ENCODE peak calls at places on chromosomes 5 and 9, in eight cellular contexts. H is glutamatergic neuron, I is OCI-LY7, P is endothelial cell, U is MM.1S, A is HCT116, Y is fibroblast of pulmonary artery, L is AG09309. C is an unnamed sample.

GRCh38 chr5:167244583-167244982 is 1046.9 kb upstream of the WWC1 start:
- DNase-seq in I (no peak), Y (peak), P (peak), H (peak), U (no peak), L (no peak), A (no peak), C (no peak)

GRCh38 chr5:1806199-1806598 is 5.0 kb downstream of the NDUFS6 start:
- DNase-seq in L (no peak), U (no peak), I (no peak), Y (no peak), P (no peak), H (no peak), A (no peak), C (no peak)

GRCh38 chr9:17402309-17402708 is 176.6 kb upstream of the SH3GL2 start:
- DNase-seq in L (no peak), A (no peak), P (peak), Y (peak), I (no peak), U (peak), H (no peak), C (no peak)

GRCh38 chr9:34701023-34701768 is 8.7 kb downstream of the CCL21 start:
- DNase-seq in H (peak), L (no peak), P (peak), I (peak), U (peak), Y (peak), A (peak), C (peak)

GRCh38 chr5:170265527-170265926 is 32.0 kb downstream of the LCP2 start:
- DNase-seq in A (no peak), L (no peak), Y (peak), H (no peak), I (no peak), U (no peak), P (no peak), C (peak)

GRCh38 chr5:32443145-32443540 is 1.4 kb downstream of the ZFR start:
- DNase-seq in Y (peak), U (no peak), L (no peak), I (peak), P (no peak), A (no peak), H (no peak), C (no peak)

GRCh38 chr9:134707031-134707680 is 65.6 kb downstream of the COL5A1 start:
- DNase-seq in I (no peak), L (peak), P (no peak), H (peak), U (no peak), Y (peak), A (no peak), C (peak)

GRCh38 chr9:72193478-72193881 is 44.2 kb downstream of the GDA start:
- DNase-seq in L (no peak), U (peak), H (no peak), A (no peak), Y (no peak), P (no peak), I (peak), C (no peak)

GRCh38 chr9:114371986-114372917 is 15.5 kb downstream of the AKNA start:
- DNase-seq in Y (peak), H (no peak), P (no peak), I (peak), A (no peak), L (no peak), U (peak), C (no peak)

GRCh38 chr5:128083811-128084227 is 253 bp downstream of the SLC12A2 start:
- DNase-seq in P (peak), A (no peak), U (no peak), H (no peak), Y (no peak), I (no peak), L (no peak), C (no peak)

GRCh38 chr5:160287378-160288051 is 24.8 kb downstream of the CCNJL start:
- DNase-seq in H (peak), L (no peak), Y (peak), A (no peak), P (peak), U (no peak), I (no peak), C (peak)

GRCh38 chr5:64784451-64785025 is 15.8 kb downstream of the CWC27 start:
- DNase-seq in P (peak), I (peak), L (peak), H (peak), Y (peak), U (peak), A (peak), C (peak)

GRCh38 chr5:15334551-15335302 is 165.3 kb upstream of the FBXL7 start:
- DNase-seq in P (no peak), U (no peak), L (no peak), I (no peak), A (no peak), H (no peak), Y (no peak), C (no peak)

GRCh38 chr9:126295516-126295915 is 31.1 kb upstream of the MVB12B start:
- DNase-seq in P (no peak), U (no peak), L (no peak), I (no peak), Y (no peak), A (no peak), H (no peak), C (no peak)

GRCh38 chr9:94280409-94280989 is 21.4 kb downstream of the ZNF169 start:
- DNase-seq in U (no peak), Y (no peak), A (no peak), I (no peak), P (no peak), L (no peak), H (no peak), C (no peak)

GRCh38 chr5:119368238-119368630 is 12.4 kb downstream of the TNFAIP8 start:
- DNase-seq in I (peak), P (no peak), U (peak), A (no peak), Y (no peak), H (no peak), L (no peak), C (no peak)

GRCh38 chr9:99858087-99858486 is 36.4 kb downstream of the NR4A3 start:
- DNase-seq in U (no peak), I (no peak), H (no peak), L (no peak), Y (no peak), A (no peak), P (no peak), C (no peak)

GRCh38 chr9:132234501-132235045 is 72.7 kb downstream of the NTNG2 start:
- DNase-seq in P (no peak), Y (no peak), A (no peak), U (no peak), I (no peak), H (no peak), L (no peak), C (no peak)

GRCh38 chr5:169626779-169627178 is 10.3 kb upstream of the DOCK2 start:
- DNase-seq in P (no peak), U (no peak), H (no peak), I (no peak), A (no peak), L (peak), Y (peak), C (no peak)

GRCh38 chr5:42612997-42613396 is 143.6 kb upstream of the CCDC152 start:
- DNase-seq in Y (peak), P (no peak), I (no peak), H (no peak), L (peak), A (no peak), U (no peak), C (no peak)

GRCh38 chr5:128536229-128536860 is 1.7 kb downstream of the FBN2 start:
- DNase-seq in Y (peak), U (no peak), H (peak), I (no peak), P (peak), L (no peak), A (no peak), C (no peak)

GRCh38 chr9:129323999-129324553 is 146.0 kb upstream of the IER5L start:
- DNase-seq in L (no peak), H (no peak), U (no peak), A (no peak), P (no peak), I (no peak), Y (no peak), C (no peak)

GRCh38 chr9:89523948-89524347 is 26.0 kb upstream of the SEMA4D start:
- DNase-seq in I (no peak), U (peak), P (no peak), Y (no peak), L (no peak), H (no peak), A (no peak), C (no peak)

GRCh38 chr9:74497750-74498615 is 848 bp downstream of the RORB start:
- DNase-seq in A (no peak), U (peak), H (peak), L (no peak), Y (peak), P (peak), I (no peak), C (peak)

GRCh38 chr5:956941-957729 is 51.5 kb upstream of the NKD2 start:
- DNase-seq in H (no peak), L (peak), Y (peak), A (no peak), I (no peak), P (peak), U (peak), C (no peak)

GRCh38 chr5:17275279-17276158 is 58.1 kb downstream of the BASP1 start:
- DNase-seq in A (no peak), Y (no peak), P (no peak), H (no peak), U (no peak), I (no peak), L (no peak), C (no peak)

GRCh38 chr5:93076566-93076965 is 504.5 kb downstream of the NR2F1-AS1 start:
- DNase-seq in U (no peak), P (no peak), I (no peak), L (no peak), A (no peak), H (no peak), Y (peak), C (no peak)
- TF ChIP-seq CTCF in U (no peak), P (no peak), I (no peak), L (no peak), A (no peak), H (no peak), Y (no peak), C (no peak)

GRCh38 chr9:104778802-104779201 is 14.9 kb downstream of the NIPSNAP3B start:
- DNase-seq in U (no peak), P (no peak), L (no peak), A (no peak), I (no peak), Y (no peak), H (no peak), C (no peak)

GRCh38 chr9:104783588-104783987 is 19.7 kb downstream of the NIPSNAP3B start:
- DNase-seq in A (no peak), L (no peak), I (no peak), Y (no peak), U (no peak), H (no peak), P (no peak), C (no peak)

GRCh38 chr9:104779946-104780539 is 16.1 kb downstream of the NIPSNAP3B start:
- DNase-seq in I (no peak), H (no peak), P (no peak), L (no peak), U (no peak), A (no peak), Y (no peak), C (no peak)

GRCh38 chr9:104779334-104779733 is 15.4 kb downstream of the NIPSNAP3B start:
- DNase-seq in Y (no peak), P (no peak), A (no peak), H (no peak), I (no peak), L (no peak), U (no peak), C (no peak)

GRCh38 chr9:104780796-104781395 is 17.0 kb downstream of the NIPSNAP3B start:
- DNase-seq in P (no peak), I (peak), A (peak), H (no peak), Y (peak), L (peak), U (peak), C (no peak)
- TF ChIP-seq CTCF in P (no peak), I (peak), A (peak), H (no peak), Y (peak), L (peak), U (peak), C (peak)

GRCh38 chr5:73384861-73385260 is 63.7 kb downstream of the FOXD1 start:
- DNase-seq in I (no peak), H (no peak), U (no peak), Y (no peak), P (no peak), A (no peak), L (no peak), C (no peak)
- TF ChIP-seq CTCF in I (no peak), H (no peak), U (no peak), Y (no peak), P (no peak), A (no peak), L (no peak), C (no peak)

DNA sequence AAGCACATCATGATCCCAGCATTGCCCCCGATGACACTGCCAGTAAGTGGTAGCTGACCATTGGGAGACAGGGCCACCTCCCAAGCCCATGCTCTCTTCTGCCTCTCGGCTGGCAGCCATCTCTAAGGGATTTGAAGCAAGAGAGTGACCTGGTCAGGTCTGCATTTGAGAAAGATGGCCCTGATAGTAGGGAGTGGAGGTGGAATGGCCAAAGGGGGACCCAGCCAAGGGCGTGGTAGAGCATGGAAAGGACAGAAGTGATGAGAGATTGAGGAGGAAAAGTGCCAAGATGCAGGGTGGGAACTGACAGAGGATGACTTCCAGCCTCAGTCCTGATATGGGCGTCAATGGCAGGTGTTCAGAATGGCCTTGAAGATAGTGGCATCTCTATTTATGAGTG is 9.0 kb downstream of the ABL1 start:
- DNase-seq in A (no peak), Y (no peak), U (no peak), L (no peak), H (no peak), I (no peak), P (no peak), C (no peak)
- TF ChIP-seq CTCF in A (no peak), Y (no peak), U (no peak), L (no peak), H (no peak), I (no peak), P (no peak), C (no peak)

GRCh38 chr5:135162661-135163265 is 128.7 kb upstream of the PITX1 start:
- DNase-seq in I (no peak), L (no peak), U (no peak), Y (no peak), P (peak), H (no peak), A (no peak), C (no peak)
- TF ChIP-seq CTCF in I (peak), L (peak), U (no peak), Y (no peak), P (no peak), H (no peak), A (peak), C (no peak)

GRCh38 chr5:115815006-115815692 is 1.3 kb downstream of the CDO1 start:
- DNase-seq in L (no peak), U (no peak), H (no peak), P (no peak), A (no peak), Y (no peak), I (no peak), C (no peak)
- TF ChIP-seq CTCF in L (no peak), U (no peak), H (no peak), P (no peak), A (no peak), Y (no peak), I (no peak), C (no peak)

DNA sequence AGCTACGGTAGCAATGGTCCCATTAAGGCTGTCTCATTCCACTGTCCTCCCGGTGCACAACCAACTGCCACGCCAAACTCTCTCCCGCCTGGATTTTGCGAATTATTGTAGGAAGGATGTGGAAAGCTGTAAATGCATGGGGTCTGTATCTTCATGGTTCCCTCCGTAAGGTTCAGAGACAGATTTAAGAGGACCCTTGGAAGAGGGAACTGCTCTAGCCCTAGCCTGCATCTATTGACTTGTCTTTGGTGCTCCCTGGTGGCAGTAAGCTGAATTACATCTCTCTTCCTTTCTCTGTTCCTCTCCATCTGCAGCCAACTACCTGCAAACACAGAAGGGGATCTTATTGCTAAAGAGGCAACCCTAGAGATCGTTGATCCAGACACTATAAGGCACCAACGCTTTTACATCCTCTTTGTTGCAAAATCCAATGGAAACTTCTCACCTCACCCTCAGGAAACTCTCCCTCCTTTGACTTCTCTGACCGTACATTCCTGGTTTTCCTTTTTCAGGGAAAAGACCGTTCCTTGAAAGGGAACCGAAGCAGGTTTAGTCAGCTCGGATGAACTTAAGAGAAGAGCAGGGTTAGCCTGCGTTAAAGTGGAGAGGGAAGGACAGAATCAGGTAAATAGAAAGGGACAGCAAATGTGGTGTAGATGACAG is 11.9 kb downstream of the CAPSL start:
- DNase-seq in L (no peak), H (peak), A (peak), Y (peak), I (peak), P (peak), U (peak), C (peak)
- TF ChIP-seq CTCF in L (peak), H (peak), A (peak), Y (peak), I (peak), P (peak), U (peak), C (peak)

GRCh38 chr9:133587466-133587865 is 21.7 kb downstream of the FAM163B start:
- DNase-seq in H (no peak), A (no peak), P (no peak), I (no peak), Y (no peak), L (no peak), U (no peak), C (no peak)

GRCh38 chr9:133591985-133592384 is 17.2 kb downstream of the FAM163B start:
- DNase-seq in P (no peak), A (no peak), I (no peak), L (no peak), Y (no peak), U (no peak), H (no peak), C (no peak)

GRCh38 chr9:133590231-133590855 is 18.8 kb downstream of the FAM163B start:
- DNase-seq in P (no peak), L (no peak), H (no peak), I (no peak), A (no peak), U (no peak), Y (no peak), C (no peak)

GRCh38 chr9:133591116-133591910 is 17.9 kb downstream of the FAM163B start:
- DNase-seq in L (no peak), I (no peak), P (no peak), U (no peak), Y (no peak), A (no peak), H (no peak), C (no peak)

GRCh38 chr9:133589454-133590227 is 19.5 kb downstream of the FAM163B start:
- DNase-seq in L (no peak), H (no peak), U (no peak), P (no peak), I (peak), A (peak), Y (no peak), C (no peak)
- TF ChIP-seq CTCF in L (peak), H (peak), U (peak), P (peak), I (peak), A (peak), Y (peak), C (peak)

GRCh38 chr5:62139741-62140140 is 166.3 kb upstream of the KIF2A start:
- DNase-seq in Y (no peak), A (no peak), H (no peak), I (no peak), U (no peak), L (no peak), P (no peak), C (no peak)
- TF ChIP-seq CTCF in Y (no peak), A (no peak), H (no peak), I (no peak), U (no peak), L (no peak), P (no peak), C (no peak)

GRCh38 chr5:131170540-131171275 is at the start of gene LYRM7:
- DNase-seq in U (peak), A (peak), Y (peak), I (peak), H (peak), L (peak), P (peak), C (peak)
- TF ChIP-seq CTCF in U (no peak), A (no peak), Y (no peak), I (no peak), H (no peak), L (peak), P (no peak), C (no peak)

C was measured in adrenal gland.